ENCODE peak calls at places on chromosome 6, in nine cellular contexts. N is fibroblast of mammary gland; H is MCF 10A; K is mesothelial cell of epicardium; Z is fibroblast of pulmonary artery; U is HFFc6; S is heart right ventricle; M is CD4-positive, alpha-beta T cell; Q is B cell. Y is an unnamed sample.

GRCh38 chr6:56790424-56790823 is 147.7 kb upstream of the DST start:
- DNase-seq in H (no peak), M (no peak), K (no peak), N (no peak), Z (no peak), Q (no peak), U (no peak), S (no peak), Y (no peak)

GRCh38 chr6:149964243-149965190 is 774 bp downstream of the ULBP1 start:
- DNase-seq in H (no peak), S (no peak), M (no peak), K (no peak), N (peak), U (peak), Z (peak), Q (peak), Y (no peak)

GRCh38 chr6:143408151-143408786 is 42.2 kb downstream of the ADAT2 start:
- DNase-seq in U (no peak), M (no peak), Q (no peak), K (no peak), S (no peak), N (peak), Z (no peak), H (no peak), Y (no peak)

GRCh38 chr6:41637179-41638001 is 878 bp upstream of the MDFI start:
- DNase-seq in S (no peak), U (no peak), K (no peak), H (peak), Z (no peak), M (no peak), N (no peak), Q (peak), Y (peak)

GRCh38 chr6:34646714-34647113 is 49.9 kb downstream of the ILRUN start:
- DNase-seq in Z (no peak), U (no peak), M (no peak), N (no peak), K (no peak), Q (no peak), H (no peak), S (no peak), Y (no peak)

GRCh38 chr6:22003219-22003779 is 293.5 kb downstream of the PRL start:
- DNase-seq in U (peak), K (no peak), M (no peak), N (no peak), Z (no peak), H (no peak), S (no peak), Q (no peak), Y (no peak)

GRCh38 chr6:20215310-20215709 is 3.0 kb upstream of the MBOAT1 start:
- DNase-seq in Q (no peak), U (no peak), H (no peak), M (no peak), Z (no peak), K (no peak), S (no peak), N (no peak), Y (no peak)

GRCh38 chr6:74873911-74874310 is 331.9 kb downstream of the COL12A1 start:
- DNase-seq in H (no peak), U (no peak), N (no peak), K (no peak), S (no peak), Q (no peak), Z (no peak), M (no peak), Y (no peak)

GRCh38 chr6:162602759-162603158 is 124.8 kb downstream of the PRKN start:
- DNase-seq in H (no peak), S (no peak), M (no peak), K (no peak), Z (no peak), U (no peak), Q (no peak), N (no peak), Y (no peak)

GRCh38 chr6:15365273-15365687 is 119.4 kb downstream of the JARID2 start:
- DNase-seq in Q (peak), K (peak), N (peak), H (peak), U (peak), M (peak), Z (peak), S (peak), Y (peak)

GRCh38 chr6:116572162-116572561 is 858 bp downstream of the RWDD1 start:
- DNase-seq in U (peak), Q (no peak), N (peak), M (no peak), K (no peak), Z (peak), S (no peak), H (peak), Y (no peak)

GRCh38 chr6:101806241-101806640 is 412.7 kb downstream of the GRIK2 start:
- DNase-seq in K (no peak), H (peak), N (peak), M (no peak), S (no peak), Q (no peak), U (peak), Z (peak), Y (no peak)

GRCh38 chr6:57822896-57823358 is 505.5 kb downstream of the PRIM2 start:
- DNase-seq in N (peak), U (peak), M (no peak), Q (no peak), H (no peak), K (no peak), Z (peak), S (no peak), Y (no peak)

GRCh38 chr6:88611721-88612120 is 351.7 kb downstream of the RNGTT start:
- DNase-seq in M (no peak), K (no peak), H (no peak), U (no peak), S (no peak), N (no peak), Q (no peak), Z (peak), Y (no peak)

GRCh38 chr6:33847078-33847477 is 43.3 kb upstream of the MLN start:
- DNase-seq in Q (no peak), M (no peak), S (no peak), U (no peak), H (no peak), Z (no peak), N (no peak), K (no peak), Y (no peak)

GRCh38 chr6:128463942-128464341 is 56.5 kb downstream of the PTPRK start:
- DNase-seq in M (no peak), S (no peak), N (no peak), K (no peak), H (peak), U (no peak), Z (peak), Q (no peak), Y (no peak)

GRCh38 chr6:49939993-49940498 is 23.9 kb downstream of the DEFB114 start:
- DNase-seq in U (no peak), M (no peak), K (no peak), Q (no peak), Z (no peak), N (no peak), S (no peak), H (no peak), Y (no peak)

GRCh38 chr6:121055572-121056163 is 278.6 kb downstream of the TBC1D32 start:
- DNase-seq in Q (peak), H (peak), U (peak), Z (peak), K (no peak), S (no peak), M (no peak), N (peak), Y (peak)

GRCh38 chr6:107333491-107333890 is 125.9 kb downstream of the PDSS2 start:
- DNase-seq in U (no peak), K (no peak), M (no peak), Q (no peak), Z (no peak), N (no peak), S (no peak), H (no peak), Y (no peak)

GRCh38 chr6:15534970-15535369 is 127.9 kb downstream of the DTNBP1 start:
- DNase-seq in Q (no peak), S (no peak), Z (no peak), K (no peak), M (no peak), H (no peak), N (no peak), U (no peak), Y (no peak)

GRCh38 chr6:12980741-12981140 is 264.2 kb downstream of the PHACTR1 start:
- DNase-seq in U (no peak), K (no peak), Z (no peak), Q (no peak), H (no peak), N (no peak), M (no peak), S (no peak), Y (no peak)

GRCh38 chr6:111173341-111173740 is 86.0 kb downstream of the SLC16A10 start:
- DNase-seq in Z (no peak), K (no peak), S (no peak), N (no peak), H (peak), M (no peak), Q (no peak), U (no peak), Y (no peak)

GRCh38 chr6:135465903-135466302 is 31.6 kb downstream of the AHI1 start:
- DNase-seq in Z (no peak), N (no peak), Q (no peak), H (no peak), K (no peak), U (no peak), S (no peak), M (no peak), Y (no peak)

GRCh38 chr6:135465307-135465706 is 32.2 kb downstream of the AHI1 start:
- DNase-seq in N (no peak), M (no peak), K (no peak), U (no peak), S (no peak), Z (no peak), Q (peak), H (no peak), Y (no peak)

GRCh38 chr6:135464634-135465033 is 32.9 kb downstream of the AHI1 start:
- DNase-seq in N (no peak), S (no peak), U (no peak), Z (no peak), H (no peak), Q (no peak), M (no peak), K (no peak), Y (no peak)
- TF ChIP-seq CTCF in N (no peak), S (no peak), U (no peak), Z (no peak), H (no peak), Q (no peak), M (no peak), K (no peak), Y (no peak)

DNA sequence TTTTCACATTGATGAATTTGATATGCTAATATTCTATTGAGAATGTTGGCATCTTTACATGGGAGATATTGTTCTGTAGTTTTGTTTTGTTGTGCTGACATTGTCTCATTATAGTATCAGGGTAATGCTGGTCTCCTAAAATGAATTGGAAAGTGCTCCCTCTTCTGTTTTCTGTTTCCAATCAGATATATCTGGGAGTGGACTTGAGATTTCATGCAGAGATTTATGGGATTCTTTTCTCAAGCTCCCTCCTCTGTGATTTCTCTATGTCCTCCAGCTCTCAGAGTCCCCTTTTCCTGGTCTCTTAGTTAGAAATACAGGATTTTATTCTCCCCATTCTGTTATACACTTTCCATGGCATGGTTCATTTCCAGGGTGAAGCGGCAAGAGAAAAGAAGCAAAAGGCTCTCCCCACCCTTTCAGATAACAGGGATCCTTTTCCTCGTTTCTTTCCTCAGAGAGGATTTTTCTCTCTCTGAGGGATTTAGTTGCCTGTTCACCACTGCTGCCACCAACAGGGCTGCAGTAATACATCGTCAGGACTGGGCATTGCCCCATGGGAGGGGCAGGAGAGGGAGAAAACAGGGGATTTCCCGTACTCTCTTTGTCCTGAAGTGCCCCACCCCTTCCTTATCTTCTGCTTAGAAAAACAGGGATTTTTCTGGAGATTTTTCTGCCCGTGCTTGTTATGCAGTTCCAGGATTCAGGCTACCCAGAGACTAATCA is 59.3 kb upstream of the STMND1 start:
- DNase-seq in S (no peak), H (peak), Z (peak), Q (no peak), U (peak), M (no peak), N (peak), K (no peak), Y (no peak)
- TF ChIP-seq CTCF in S (peak), H (peak), Z (peak), Q (no peak), U (peak), M (no peak), N (peak), K (no peak), Y (peak)

GRCh38 chr6:161432546-161432945 is 158.7 kb upstream of the AGPAT4 start:
- DNase-seq in N (no peak), Z (no peak), S (no peak), Q (no peak), H (no peak), U (no peak), M (no peak), K (no peak), Y (no peak)

GRCh38 chr6:161434331-161434730 is 160.5 kb upstream of the AGPAT4 start:
- DNase-seq in Z (peak), S (no peak), Q (no peak), M (no peak), N (peak), K (no peak), U (no peak), H (no peak), Y (no peak)

GRCh38 chr6:161435426-161436065 is 161.7 kb upstream of the AGPAT4 start:
- DNase-seq in S (no peak), U (no peak), K (no peak), H (no peak), N (peak), Q (no peak), Z (peak), M (no peak), Y (no peak)

GRCh38 chr6:161434921-161435411 is 161.1 kb upstream of the AGPAT4 start:
- DNase-seq in M (no peak), H (peak), K (no peak), N (peak), S (no peak), U (peak), Z (peak), Q (no peak), Y (no peak)

DNA sequence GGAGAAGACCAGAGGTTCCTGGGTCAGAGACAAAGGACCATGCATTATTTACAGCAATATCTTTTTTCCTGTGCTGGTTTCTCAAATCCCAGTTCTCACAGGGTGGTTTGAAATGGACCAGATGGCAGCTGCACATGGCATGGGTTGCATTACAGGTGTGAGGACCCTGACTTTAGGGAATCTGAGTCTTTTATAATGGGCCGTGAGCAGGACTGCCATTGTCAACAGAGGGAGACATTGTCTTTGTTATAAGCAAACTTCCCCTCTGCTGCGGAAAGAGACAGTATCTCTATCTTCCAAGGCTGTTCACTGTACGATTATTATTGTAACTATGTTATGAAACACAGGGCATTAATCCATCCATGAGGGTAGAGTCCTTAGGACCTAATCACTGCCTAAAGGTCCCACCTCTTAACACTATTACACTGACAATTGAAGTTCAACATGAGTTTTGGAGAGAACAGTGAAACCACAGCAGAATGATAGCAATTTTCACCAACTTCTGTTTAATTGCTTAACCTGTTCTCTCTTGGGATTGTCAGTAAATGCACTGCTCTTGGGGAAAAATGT is 156.1 kb upstream of the AGPAT4 start:
- DNase-seq in K (no peak), H (no peak), Q (no peak), S (no peak), N (peak), M (no peak), Z (peak), U (no peak), Y (no peak)
- TF ChIP-seq CTCF in K (no peak), H (no peak), Q (no peak), S (peak), N (peak), M (no peak), Z (peak), U (no peak), Y (no peak)

GRCh38 chr6:27624672-27625262 is 151.9 kb upstream of the ZNF184 start:
- DNase-seq in Z (no peak), Q (no peak), U (no peak), N (no peak), M (no peak), S (no peak), H (no peak), K (no peak), Y (no peak)
- TF ChIP-seq CTCF in Z (no peak), Q (no peak), U (no peak), N (no peak), M (no peak), S (no peak), H (no peak), K (no peak), Y (no peak)

DNA sequence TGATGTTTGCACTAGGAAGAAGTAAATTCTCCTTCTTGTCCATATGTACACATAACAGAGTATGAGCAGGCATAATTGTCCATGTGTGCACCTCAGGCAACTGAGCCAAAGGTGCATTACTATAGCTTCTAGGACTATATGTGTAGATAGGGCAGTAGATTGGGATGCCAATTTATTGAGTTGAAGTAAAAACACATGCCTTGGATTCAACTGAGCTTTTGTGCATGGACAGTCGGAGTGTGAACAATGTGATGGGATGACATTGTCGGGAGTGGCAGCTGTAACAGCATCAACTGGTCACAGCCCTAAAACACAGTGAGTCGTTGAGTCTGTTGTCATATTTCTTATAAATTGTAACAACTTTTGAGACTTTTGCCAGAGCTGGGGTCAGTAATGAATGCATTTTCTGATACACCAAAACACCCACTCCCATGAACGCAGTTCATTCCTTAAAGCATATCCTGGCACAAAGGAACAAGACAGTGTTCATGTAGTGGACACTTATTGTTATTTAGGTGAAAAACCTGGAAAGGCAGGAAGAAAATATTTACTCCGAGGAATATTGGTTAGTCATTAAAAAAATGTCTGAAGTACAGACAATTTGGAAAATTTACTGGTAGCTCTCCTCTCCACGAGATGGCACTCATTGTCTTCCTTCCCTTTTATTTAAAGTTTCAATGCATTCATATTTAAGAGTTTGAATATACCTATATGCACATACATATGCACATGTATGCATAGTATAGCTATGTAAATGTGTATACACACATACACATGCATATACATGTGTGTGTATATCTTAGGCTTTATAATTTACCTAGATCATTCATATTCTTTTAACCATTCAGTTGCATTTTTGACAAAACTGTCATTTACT is 302.0 kb upstream of the STXBP5 start:
- DNase-seq in Q (no peak), S (no peak), Z (peak), K (no peak), N (peak), M (no peak), H (peak), U (peak), Y (no peak)
- TF ChIP-seq CTCF in Q (no peak), S (peak), Z (peak), K (no peak), N (peak), M (peak), H (peak), U (peak), Y (no peak)

Y was measured in neural crest cell.